ENCODE peak calls at places on chromosomes 7 and 10, in nine cellular contexts. W is A172; K is nephron progenitor cell; E is SW 1271; U is stimulated activated CD4-positive, alpha-beta T cell treated with anti-CD3 and anti-CD28 coated beads, Interleukin-12 subunit alpha, Interleukin-12 subunit beta, amount 100 ng/mL, for 24 hours; P is naive B cell; M is colonic mucosa; A is NCI-H2081; X is fibroblast of mammary gland. Z is an unnamed sample.
A peak's percentile ranks its signal among the peaks of the same experiment; 100 is the strongest.

GRCh38 chr7:150976529-150977381 is 1.4 kb downstream of the KCNH2 start:
- DNase-seq in W (no peak), K (peak; percentile 59), E (no peak), U (no peak), P (no peak), M (no peak), A (peak; percentile 58), X (no peak), Z (no peak)

GRCh38 chr10:95391570-95392249 is 100.9 kb upstream of the PDLIM1 start:
- DNase-seq in W (peak; percentile 46), K (peak; percentile 45), E (no peak), U (no peak), P (no peak), M (no peak), A (no peak), X (peak; percentile 39), Z (no peak)

GRCh38 chr10:36542493-36542892 is 582.9 kb upstream of the ANKRD30A start:
- DNase-seq in W (no peak), K (no peak), E (no peak), U (no peak), P (no peak), M (no peak), A (no peak), X (peak; percentile 83), Z (no peak)

GRCh38 chr7:139018910-139019309 is 16.9 kb downstream of the ZC3HAV1L start:
- DNase-seq in W (no peak), K (no peak), E (no peak), U (no peak), P (no peak), M (no peak), A (no peak), X (no peak), Z (no peak)

GRCh38 chr7:16484453-16485158 is 19.1 kb upstream of the SOSTDC1 start:
- DNase-seq in W (peak; percentile 94), K (no peak), E (peak; percentile 94), U (no peak), P (no peak), M (no peak), A (no peak), X (peak; percentile 16), Z (peak; percentile 60)

GRCh38 chr10:98030093-98030821 is at the start of gene CRTAC1:
- DNase-seq in W (no peak), K (peak; percentile 90), E (no peak), U (no peak), P (no peak), M (peak; percentile 26), A (peak; percentile 75), X (no peak), Z (no peak)

GRCh38 chr10:95513941-95514392 is 47.2 kb downstream of the SORBS1 start:
- DNase-seq in W (peak; percentile 86), K (no peak), E (no peak), U (no peak), P (no peak), M (no peak), A (no peak), X (peak; percentile 47), Z (peak; percentile 84)

GRCh38 chr7:46545790-46546189 is 624.7 kb upstream of the IGFBP3 start:
- DNase-seq in W (peak; percentile 89), K (no peak), E (peak; percentile 88), U (no peak), P (no peak), M (no peak), A (no peak), X (peak; percentile 76), Z (no peak)

GRCh38 chr7:87328281-87328680 is 17.2 kb upstream of the CROT start:
- DNase-seq in W (no peak), K (no peak), E (no peak), U (no peak), P (no peak), M (no peak), A (peak; percentile 19), X (peak; percentile 56), Z (no peak)

GRCh38 chr7:112452102-112452888 is 2.0 kb downstream of the IFRD1 start:
- DNase-seq in W (peak; percentile 54), K (peak; percentile 47), E (peak; percentile 49), U (no peak), P (no peak), M (peak; percentile 35), A (peak; percentile 31), X (peak; percentile 67), Z (no peak)